ENCODE peak calls at places on chromosomes 12 and 14, in ten cellular contexts. Q is endothelial cell, G is GM06990, X is WERI-Rb-1, K is B cell, O is fibroblast of mammary gland, R is right atrium auricular region, B is fibroblast of pulmonary artery, A is AG09309, Y is astrocyte of the spinal cord. S is an unnamed sample.

GRCh38 chr12:34348064-34348463 is 325.8 kb downstream of the ALG10 start:
- DNase-seq in Q (no peak), G (no peak), X (no peak), K (no peak), O (no peak), R (no peak), B (no peak), A (no peak), Y (no peak), S (no peak)

GRCh38 chr12:112130461-112130998 is 5.2 kb downstream of the TRAFD1 start:
- DNase-seq in Q (no peak), G (peak), X (no peak), K (no peak), O (no peak), R (no peak), B (no peak), A (no peak), Y (peak), S (no peak)

GRCh38 chr14:102954081-102954789 is 31.8 kb downstream of the AMN start:
- DNase-seq in Q (no peak), G (no peak), X (no peak), K (no peak), O (no peak), R (no peak), B (no peak), A (no peak), Y (no peak), S (no peak)

GRCh38 chr14:106850913-106851825 is 1324.8 kb downstream of the TMEM121 start:
- DNase-seq in Q (no peak), G (peak), X (no peak), K (peak), O (no peak), R (no peak), B (no peak), A (no peak), Y (no peak), S (no peak)

GRCh38 chr14:33799705-33800269 is 151.1 kb downstream of the EGLN3 start:
- DNase-seq in Q (no peak), G (no peak), X (no peak), K (no peak), O (peak), R (no peak), B (peak), A (no peak), Y (no peak), S (no peak)

GRCh38 chr14:32567543-32568384 is 238.7 kb downstream of the AKAP6 start:
- DNase-seq in Q (no peak), G (no peak), X (no peak), K (no peak), O (peak), R (no peak), B (peak), A (no peak), Y (peak), S (no peak)

GRCh38 chr14:52110441-52111086 is 41.7 kb upstream of the NID2 start:
- DNase-seq in Q (no peak), G (no peak), X (no peak), K (no peak), O (peak), R (no peak), B (peak), A (no peak), Y (peak), S (no peak)

GRCh38 chr12:10140001-10140400 is 10.0 kb upstream of the CLEC7A start:
- DNase-seq in Q (peak), G (peak), X (peak), K (peak), O (peak), R (no peak), B (peak), A (peak), Y (peak), S (peak)

GRCh38 chr12:15966426-15966825 is 55.3 kb downstream of the DERA start:
- DNase-seq in Q (no peak), G (no peak), X (no peak), K (no peak), O (peak), R (no peak), B (peak), A (peak), Y (peak), S (no peak)

GRCh38 chr14:55780156-55780946 is 200.3 kb downstream of the KTN1 start:
- DNase-seq in Q (no peak), G (no peak), X (no peak), K (no peak), O (peak), R (peak), B (peak), A (peak), Y (peak), S (no peak)

GRCh38 chr12:31867292-31867691 is 91.9 kb upstream of the RESF1 start:
- DNase-seq in Q (no peak), G (no peak), X (no peak), K (no peak), O (no peak), R (no peak), B (no peak), A (no peak), Y (no peak), S (no peak)

GRCh38 chr12:57904848-57905811 is 36.2 kb upstream of the ATP23 start:
- DNase-seq in Q (peak), G (peak), X (peak), K (peak), O (peak), R (peak), B (peak), A (no peak), Y (peak), S (peak)

GRCh38 chr12:114123108-114123507 is 157.0 kb upstream of the RBM19 start:
- DNase-seq in Q (no peak), G (no peak), X (no peak), K (no peak), O (no peak), R (no peak), B (no peak), A (no peak), Y (no peak), S (no peak)

GRCh38 chr14:50835280-50835679 is 4.3 kb upstream of the NIN start:
- DNase-seq in Q (no peak), G (peak), X (no peak), K (peak), O (peak), R (no peak), B (peak), A (no peak), Y (no peak), S (peak)

GRCh38 chr12:48420031-48420775 is 52.2 kb upstream of the ANP32D start:
- DNase-seq in Q (no peak), G (no peak), X (no peak), K (no peak), O (no peak), R (no peak), B (peak), A (no peak), Y (no peak), S (no peak)

GRCh38 chr12:17950898-17951297 is 139.1 kb downstream of the RERGL start:
- DNase-seq in Q (no peak), G (no peak), X (no peak), K (no peak), O (no peak), R (no peak), B (no peak), A (no peak), Y (no peak), S (no peak)

GRCh38 chr14:74571901-74572828 is 39.9 kb downstream of the LTBP2 start:
- DNase-seq in Q (no peak), G (no peak), X (peak), K (no peak), O (peak), R (no peak), B (peak), A (peak), Y (peak), S (peak)

GRCh38 chr12:26566670-26567069 is 266.3 kb downstream of the ITPR2 start:
- DNase-seq in Q (no peak), G (no peak), X (no peak), K (no peak), O (peak), R (no peak), B (no peak), A (peak), Y (no peak), S (no peak)

GRCh38 chr12:6950944-6951540 is at the start of gene PTPN6:
- DNase-seq in Q (no peak), G (peak), X (no peak), K (peak), O (no peak), R (no peak), B (no peak), A (no peak), Y (no peak), S (peak)

GRCh38 chr14:105493921-105494605 is 3.0 kb downstream of the TEDC1 start:
- DNase-seq in Q (no peak), G (peak), X (no peak), K (no peak), O (no peak), R (no peak), B (no peak), A (no peak), Y (no peak), S (no peak)

GRCh38 chr12:2309647-2310046 is 256.9 kb downstream of the CACNA1C start:
- DNase-seq in Q (no peak), G (no peak), X (no peak), K (no peak), O (no peak), R (no peak), B (no peak), A (no peak), Y (no peak), S (no peak)

GRCh38 chr14:66662374-66662773 is 154.4 kb downstream of the GPHN start:
- DNase-seq in Q (peak), G (no peak), X (no peak), K (no peak), O (peak), R (no peak), B (peak), A (no peak), Y (no peak), S (no peak)

GRCh38 chr14:68786491-68787234 is 6.2 kb downstream of the ZFP36L1 start:
- DNase-seq in Q (no peak), G (no peak), X (no peak), K (no peak), O (peak), R (peak), B (peak), A (no peak), Y (peak), S (no peak)

GRCh38 chr14:105087963-105088811 is 23.0 kb upstream of the GPR132 start:
- DNase-seq in Q (peak), G (no peak), X (no peak), K (no peak), O (peak), R (no peak), B (peak), A (no peak), Y (peak), S (peak)

GRCh38 chr14:97381309-97381708 is 584.1 kb downstream of the VRK1 start:
- DNase-seq in Q (no peak), G (no peak), X (no peak), K (no peak), O (no peak), R (no peak), B (no peak), A (no peak), Y (no peak), S (peak)

GRCh38 chr14:35331605-35332516 is 39.7 kb downstream of the PSMA6 start:
- DNase-seq in Q (no peak), G (no peak), X (no peak), K (no peak), O (peak), R (no peak), B (peak), A (no peak), Y (peak), S (no peak)

GRCh38 chr14:99916091-99916383 is 122.8 kb downstream of the EML1 start:
- DNase-seq in Q (no peak), G (no peak), X (no peak), K (no peak), O (no peak), R (no peak), B (no peak), A (no peak), Y (no peak), S (no peak)

GRCh38 chr12:106223485-106224391 is 24.1 kb downstream of the CKAP4 start:
- DNase-seq in Q (peak), G (no peak), X (peak), K (peak), O (peak), R (peak), B (peak), A (no peak), Y (peak), S (peak)

GRCh38 chr12:29707846-29708245 is 75.9 kb downstream of the TMTC1 start:
- DNase-seq in Q (no peak), G (no peak), X (no peak), K (no peak), O (peak), R (no peak), B (peak), A (no peak), Y (no peak), S (no peak)

GRCh38 chr14:23751591-23751990 is 115.4 kb downstream of the DHRS2 start:
- DNase-seq in Q (no peak), G (no peak), X (no peak), K (no peak), O (no peak), R (no peak), B (no peak), A (no peak), Y (no peak), S (no peak)

GRCh38 chr14:24678801-24679247 is 44.8 kb upstream of the GZMB start:
- DNase-seq in Q (peak), G (peak), X (peak), K (peak), O (peak), R (peak), B (peak), A (peak), Y (peak), S (peak)

GRCh38 chr14:23008836-23009235 is 1.1 kb downstream of the C14orf93 start:
- DNase-seq in Q (no peak), G (no peak), X (no peak), K (no peak), O (peak), R (no peak), B (no peak), A (no peak), Y (peak), S (no peak)

GRCh38 chr12:124750787-124751471 is 112.7 kb downstream of the SCARB1 start:
- DNase-seq in Q (peak), G (no peak), X (peak), K (no peak), O (no peak), R (no peak), B (no peak), A (no peak), Y (no peak), S (peak)

GRCh38 chr12:2803635-2804380 is 8.7 kb upstream of the ITFG2 start:
- DNase-seq in Q (no peak), G (no peak), X (no peak), K (no peak), O (no peak), R (no peak), B (no peak), A (no peak), Y (no peak), S (no peak)

GRCh38 chr14:53399057-53399456 is 245.9 kb upstream of the DDHD1 start:
- DNase-seq in Q (peak), G (no peak), X (no peak), K (no peak), O (peak), R (no peak), B (peak), A (peak), Y (peak), S (no peak)
- TF ChIP-seq CTCF in Q (peak), G (peak), X (no peak), K (no peak), O (peak), R (no peak), B (peak), A (peak), Y (peak), S (no peak)

DNA sequence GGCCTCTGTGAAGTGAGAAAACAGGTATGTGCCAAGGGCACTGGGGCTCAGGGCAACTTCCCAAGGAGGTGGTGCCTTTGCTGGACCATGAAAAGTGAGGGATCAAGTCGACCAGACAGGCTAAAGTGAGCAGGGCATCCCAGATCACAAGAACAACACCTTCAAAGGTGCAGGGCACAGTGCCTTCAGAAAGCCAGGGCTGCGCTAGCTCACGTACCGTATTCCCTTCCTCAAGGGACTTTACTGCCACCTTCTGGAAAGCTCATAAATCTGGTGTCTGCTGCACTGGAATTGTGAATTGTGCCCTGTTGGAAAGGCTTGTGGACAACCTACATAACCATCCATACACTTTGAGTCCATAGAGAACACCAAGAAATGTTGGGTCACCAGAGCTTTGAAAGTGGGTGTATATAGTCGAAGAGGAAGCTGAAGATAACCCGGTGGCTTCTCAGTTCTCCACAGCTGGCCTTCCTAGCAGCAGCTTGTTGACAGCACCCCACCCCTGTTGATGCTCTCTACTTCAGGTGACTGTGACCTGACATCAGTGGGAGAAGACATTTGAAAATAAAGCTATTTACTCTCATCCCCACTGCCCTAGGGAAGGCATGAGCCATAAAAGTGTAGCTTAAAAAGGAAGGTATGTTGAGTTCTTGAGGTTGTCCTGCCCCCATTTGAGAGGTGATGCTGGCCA is 24.5 kb downstream of the FIGNL2 start:
- DNase-seq in Q (peak), G (no peak), X (peak), K (no peak), O (peak), R (no peak), B (peak), A (peak), Y (peak), S (peak)
- TF ChIP-seq CTCF in Q (peak), G (peak), X (peak), K (no peak), O (peak), R (peak), B (peak), A (peak), Y (peak), S (peak)

GRCh38 chr14:90383126-90383730 is 13.6 kb upstream of the CALM1 start:
- DNase-seq in Q (peak), G (peak), X (peak), K (peak), O (peak), R (peak), B (peak), A (peak), Y (peak), S (peak)
- TF ChIP-seq CTCF in Q (no peak), G (peak), X (no peak), K (no peak), O (no peak), R (no peak), B (no peak), A (no peak), Y (no peak), S (no peak)

GRCh38 chr12:128543493-128543892 is 276.5 kb downstream of the TMEM132C start:
- DNase-seq in Q (no peak), G (no peak), X (no peak), K (no peak), O (no peak), R (no peak), B (no peak), A (no peak), Y (no peak), S (no peak)
- TF ChIP-seq CTCF in Q (no peak), G (no peak), X (peak), K (no peak), O (no peak), R (no peak), B (no peak), A (no peak), Y (no peak), S (no peak)

DNA sequence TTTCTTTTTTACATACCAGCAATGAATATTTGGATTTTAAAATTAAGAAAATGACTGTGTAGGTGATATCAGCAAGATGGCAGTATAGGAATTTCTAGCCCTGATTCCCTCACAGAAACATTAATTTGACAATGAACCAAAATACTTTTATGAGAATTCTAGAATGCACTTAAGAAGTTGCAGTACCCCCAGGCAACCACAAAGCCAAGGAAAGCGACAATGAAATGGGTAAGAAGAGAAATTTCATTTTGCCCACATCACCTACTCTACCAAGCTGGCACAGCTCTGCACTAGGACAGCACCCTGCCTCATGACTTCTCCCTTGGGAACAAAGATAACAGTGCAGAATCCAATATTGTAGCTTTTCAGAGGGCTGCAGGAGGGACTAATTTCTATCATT is 6.6 kb downstream of the OR9K2 start:
- DNase-seq in Q (no peak), G (no peak), X (no peak), K (no peak), O (no peak), R (no peak), B (no peak), A (no peak), Y (no peak), S (no peak)
- TF ChIP-seq CTCF in Q (no peak), G (peak), X (no peak), K (peak), O (peak), R (no peak), B (no peak), A (no peak), Y (no peak), S (no peak)

GRCh38 chr12:54021432-54022013 is 6.7 kb upstream of the HOXC6 start:
- DNase-seq in Q (peak), G (peak), X (peak), K (no peak), O (peak), R (no peak), B (no peak), A (no peak), Y (no peak), S (no peak)
- TF ChIP-seq CTCF in Q (no peak), G (peak), X (peak), K (no peak), O (peak), R (no peak), B (no peak), A (no peak), Y (no peak), S (no peak)

GRCh38 chr12:77847060-77847541 is 16.4 kb downstream of the NAV3 start:
- DNase-seq in Q (no peak), G (peak), X (no peak), K (no peak), O (peak), R (no peak), B (peak), A (no peak), Y (peak), S (no peak)

GRCh38 chr12:77842430-77842829 is 11.7 kb downstream of the NAV3 start:
- DNase-seq in Q (no peak), G (no peak), X (no peak), K (no peak), O (peak), R (no peak), B (no peak), A (no peak), Y (no peak), S (no peak)

GRCh38 chr12:77841467-77842054 is 10.9 kb downstream of the NAV3 start:
- DNase-seq in Q (no peak), G (no peak), X (no peak), K (no peak), O (no peak), R (no peak), B (peak), A (no peak), Y (no peak), S (no peak)

GRCh38 chr12:77847665-77848431 is 17.2 kb downstream of the NAV3 start:
- DNase-seq in Q (no peak), G (peak), X (no peak), K (no peak), O (peak), R (no peak), B (peak), A (peak), Y (peak), S (no peak)

DNA sequence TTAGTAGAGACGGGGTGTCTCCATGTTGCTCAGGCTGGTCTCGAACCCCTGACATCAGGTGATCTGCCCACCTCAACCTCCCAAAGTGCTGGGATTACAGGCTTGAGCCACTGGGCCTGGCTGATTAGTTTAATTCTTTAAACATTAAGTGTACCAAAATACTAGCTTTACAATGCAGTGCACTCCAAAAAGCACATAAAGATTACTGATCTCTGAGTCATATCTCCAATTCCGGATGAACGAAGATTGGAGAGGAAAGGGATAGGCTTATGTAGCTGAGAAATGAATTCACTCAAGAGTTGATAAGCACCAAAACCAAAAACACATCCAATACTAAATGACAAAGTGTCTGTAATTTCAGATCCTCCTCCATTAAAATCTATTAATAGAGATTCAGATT is 15.1 kb downstream of the NAV3 start:
- DNase-seq in Q (no peak), G (no peak), X (no peak), K (no peak), O (peak), R (no peak), B (peak), A (no peak), Y (peak), S (no peak)
- TF ChIP-seq CTCF in Q (no peak), G (no peak), X (no peak), K (no peak), O (no peak), R (no peak), B (no peak), A (no peak), Y (no peak), S (no peak)

DNA sequence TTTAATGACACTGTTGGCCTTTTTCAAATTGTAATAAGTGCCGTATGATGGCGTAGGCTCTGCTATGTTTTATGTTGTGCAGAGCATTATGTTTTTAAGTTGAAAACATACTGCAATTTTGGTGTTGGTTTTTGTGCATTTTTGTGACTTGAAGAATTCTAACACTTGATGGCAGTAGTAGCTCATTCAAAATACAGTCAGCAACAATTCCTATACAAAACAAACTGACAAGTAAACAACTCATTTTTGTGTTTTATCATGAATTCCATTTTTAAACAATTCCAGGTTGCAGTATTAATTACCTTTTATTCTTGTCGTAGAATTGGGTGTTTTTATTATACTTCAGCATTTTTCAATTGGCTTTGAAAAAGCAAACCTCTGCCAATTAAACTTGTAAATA is 4.0 kb upstream of the CCER1 start:
- DNase-seq in Q (no peak), G (no peak), X (no peak), K (no peak), O (peak), R (no peak), B (peak), A (no peak), Y (no peak), S (no peak)
- TF ChIP-seq CTCF in Q (no peak), G (no peak), X (no peak), K (no peak), O (peak), R (no peak), B (peak), A (peak), Y (peak), S (no peak)

S was measured in activated CD8-positive, alpha-beta T cell treated with anti-CD3 and anti-CD28 coated beads for 36 hours.